ENCODE peak calls at places on chromosome 17, in nine cellular contexts. Q is stomach; S is Panc1; N is A549; M is sigmoid colon; W is uterus; R is CD8-positive, alpha-beta memory T cell; C is cardiac muscle cell; A is gastrocnemius medialis. U is an unnamed sample.
A peak's percentile ranks its signal among the peaks of the same experiment; 100 is the strongest.

GRCh38 chr17:78817123-78817522 is 23.5 kb downstream of the USP36 start:
- DNase-seq in W (no peak), N (no peak), C (no peak), S (no peak), R (peak; percentile 88), A (no peak), Q (no peak), M (no peak), U (no peak)

GRCh38 chr17:11244781-11245180 is 3.8 kb downstream of the SHISA6 start:
- DNase-seq in C (no peak), N (no peak), W (no peak), R (no peak), M (no peak), A (no peak), S (no peak), Q (no peak), U (no peak)

GRCh38 chr17:18141210-18141803 is 32.8 kb downstream of the MYO15A start:
- DNase-seq in A (no peak), N (peak; percentile 65), Q (no peak), S (peak; percentile 41), C (peak; percentile 75), R (peak; percentile 59), W (no peak), M (no peak), U (peak; percentile 78)

GRCh38 chr17:4947411-4948165 is 742 bp downstream of the PFN1 start:
- DNase-seq in W (peak; percentile 71), S (no peak), R (peak; percentile 73), Q (peak; percentile 70), N (peak; percentile 64), M (peak; percentile 82), C (peak; percentile 60), A (peak; percentile 56), U (peak; percentile 79)

GRCh38 chr17:1872976-1873375 is 43.2 kb downstream of the RPA1 start:
- DNase-seq in A (no peak), W (no peak), Q (no peak), C (no peak), N (no peak), M (no peak), S (no peak), R (no peak), U (no peak)

GRCh38 chr17:81868674-81869220 is 2.4 kb downstream of the ARHGDIA start:
- DNase-seq in C (peak; percentile 25), N (peak; percentile 58), Q (no peak), R (no peak), W (peak; percentile 75), M (peak; percentile 84), A (no peak), S (no peak), U (peak; percentile 83)

GRCh38 chr17:48542956-48543853 is 1.7 kb downstream of the HOXB2 start:
- DNase-seq in M (peak; percentile 83), W (no peak), N (peak; percentile 79), R (peak; percentile 73), A (peak; percentile 31), S (no peak), Q (no peak), C (peak; percentile 67), U (peak; percentile 55)

GRCh38 chr17:19372004-19372365 is 6.3 kb upstream of the MAPK7 start:
- DNase-seq in C (no peak), R (no peak), W (peak; percentile 11), M (peak; percentile 17), Q (no peak), N (no peak), S (no peak), A (no peak), U (no peak)

GRCh38 chr17:67639555-67639954 is 78.2 kb upstream of the NOL11 start:
- DNase-seq in W (no peak), M (no peak), N (no peak), Q (no peak), S (no peak), C (no peak), A (no peak), R (no peak), U (no peak)

GRCh38 chr17:68497885-68498319 is 14.3 kb upstream of the PRKAR1A start:
- DNase-seq in A (no peak), N (no peak), S (no peak), W (no peak), R (no peak), M (no peak), Q (peak; percentile 61), C (no peak), U (no peak)

GRCh38 chr17:61799812-61800484 is 63.4 kb downstream of the BRIP1 start:
- DNase-seq in W (no peak), S (no peak), A (no peak), N (no peak), M (no peak), R (no peak), Q (no peak), C (no peak), U (no peak)

GRCh38 chr17:1730345-1731193 is 6.1 kb downstream of the WDR81 start:
- DNase-seq in M (peak; percentile 95), S (no peak), C (no peak), R (no peak), A (peak; percentile 96), N (no peak), Q (peak; percentile 61), W (peak; percentile 95), U (peak; percentile 69)

GRCh38 chr17:4785311-4786110 is 653 bp downstream of the VMO1 start:
- DNase-seq in Q (no peak), N (no peak), A (no peak), S (no peak), C (no peak), M (no peak), R (no peak), W (no peak), U (no peak)

GRCh38 chr17:57501016-57501415 is 244.1 kb downstream of the CCDC182 start:
- DNase-seq in M (no peak), Q (no peak), A (no peak), W (no peak), S (no peak), R (no peak), N (no peak), C (no peak), U (no peak)

GRCh38 chr17:7432296-7432695 is 2.9 kb upstream of the TMEM102 start:
- DNase-seq in R (no peak), C (no peak), N (no peak), S (no peak), W (no peak), M (no peak), A (no peak), Q (no peak), U (no peak)

GRCh38 chr17:76598004-76598439 is 12.4 kb upstream of the ST6GALNAC2 start:
- DNase-seq in A (no peak), C (no peak), S (no peak), R (no peak), N (no peak), Q (no peak), W (no peak), M (no peak), U (no peak)

GRCh38 chr17:49574945-49575523 is 637 bp upstream of the NXPH3 start:
- DNase-seq in S (no peak), R (no peak), Q (no peak), M (no peak), A (no peak), W (no peak), C (no peak), N (no peak), U (no peak)

GRCh38 chr17:65538679-65539529 is 22.5 kb downstream of the AXIN2 start:
- DNase-seq in N (no peak), C (no peak), A (no peak), W (no peak), M (no peak), Q (no peak), R (no peak), S (no peak), U (no peak)

GRCh38 chr17:38885728-38886642 is 16.1 kb downstream of the LASP1 start:
- DNase-seq in M (no peak), R (no peak), C (peak; percentile 71), Q (no peak), W (peak; percentile 22), N (no peak), S (no peak), A (no peak), U (peak; percentile 67)

GRCh38 chr17:41769985-41770384 is 16.5 kb downstream of the JUP start:
- DNase-seq in R (no peak), Q (no peak), S (no peak), W (no peak), C (no peak), M (no peak), N (no peak), A (no peak), U (no peak)

GRCh38 chr17:6110592-6110991 is 40.4 kb downstream of the WSCD1 start:
- DNase-seq in N (no peak), Q (no peak), C (no peak), A (no peak), S (peak; percentile 2), W (no peak), M (no peak), R (no peak), U (no peak)

GRCh38 chr17:62916684-62917571 is 49.1 kb upstream of the TANC2 start:
- DNase-seq in Q (no peak), N (no peak), S (no peak), R (no peak), M (no peak), C (peak; percentile 42), W (no peak), A (no peak), U (peak; percentile 31)

GRCh38 chr17:3603119-3603869 is 5.9 kb downstream of the TRPV1 start:
- DNase-seq in R (no peak), W (no peak), S (no peak), N (no peak), A (no peak), M (no peak), Q (no peak), C (no peak), U (no peak)
- H3K27ac ChIP-seq in R (no peak overlapping the region), W (no peak overlapping the region), S (no peak overlapping the region), N (no peak overlapping the region), A (no peak overlapping the region), M (no peak overlapping the region), Q (no peak overlapping the region), C (no peak overlapping the region), U (no peak overlapping the region)

GRCh38 chr17:50908140-50908859 is 42.1 kb upstream of the TOB1 start:
- DNase-seq in N (no peak), W (no peak), R (no peak), S (no peak), A (no peak), Q (no peak), M (no peak), C (no peak), U (no peak)
- H3K4me1 ChIP-seq in N (peaks cover 37% of the 10 kb centered on the region), W (peaks cover 5% of the 10 kb centered on the region), R (peaks cover 68% of the 10 kb centered on the region), S (peaks cover 42% of the 10 kb centered on the region), A (peaks cover 31% of the 10 kb centered on the region), Q (peaks cover 87% of the 10 kb centered on the region), M (peaks cover 4% of the 10 kb centered on the region), C (peaks cover 36% of the 10 kb centered on the region), U (peaks cover 53% of the 10 kb centered on the region)

GRCh38 chr17:8445536-8445935 is 9.9 kb downstream of the NDEL1 start:
- DNase-seq in M (no peak), A (no peak), C (no peak), R (no peak), W (no peak), N (no peak), Q (no peak), S (no peak), U (no peak)
- H3K27ac ChIP-seq in M (no peak overlapping the region), A (no peak overlapping the region), C (no peak overlapping the region), R (no peak overlapping the region), W (no peak overlapping the region), N (no peak overlapping the region), Q (no peak overlapping the region), S (no peak overlapping the region), U (no peak overlapping the region)

DNA sequence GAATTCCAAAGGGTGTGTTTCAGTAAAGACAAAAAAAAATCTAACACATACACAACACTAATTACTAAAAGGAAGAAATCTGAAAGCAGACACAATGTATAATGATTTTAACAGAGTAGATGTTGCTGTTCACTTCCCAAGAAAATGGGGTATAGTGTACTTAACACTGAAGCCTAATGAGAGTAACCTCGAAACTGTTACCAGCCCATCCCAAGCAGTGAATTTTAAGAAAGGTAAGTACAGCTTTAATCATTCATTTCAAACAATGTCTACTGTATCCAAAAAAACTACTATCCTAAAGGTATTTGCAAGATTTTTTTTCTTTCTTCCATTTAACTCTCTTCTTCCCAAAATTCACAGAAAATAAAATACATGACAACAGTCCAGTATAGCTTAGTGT is 8.3 kb downstream of the GRB2 start:
- DNase-seq in Q (no peak), M (no peak), R (no peak), N (no peak), A (no peak), C (no peak), W (no peak), S (no peak), U (no peak)
- H3K4me1 ChIP-seq in Q (peaks cover 95% of the 10 kb centered on the region), M (no peaks in the 10 kb centered on the region), R (peaks cover 70% of the 10 kb centered on the region), N (peaks cover 26% of the 10 kb centered on the region), A (peaks cover 47% of the 10 kb centered on the region), C (peaks cover 24% of the 10 kb centered on the region), W (peaks cover 14% of the 10 kb centered on the region), S (peaks cover 40% of the 10 kb centered on the region), U (peaks cover 21% of the 10 kb centered on the region)